ENCODE peak calls at places on chromosomes 2 and 18, in six cellular contexts. One of them, this sample, is unnamed.

GRCh38 chr2:174888646-174889271 is 116.4 kb downstream of the CHN1 start:
- DNase-seq in amniotic stem cell: no peak
- DNase-seq in GM12865: no peak
- DNase-seq in IMR-90: peak; percentile 18
- DNase-seq in AG04450: no peak
- DNase-seq in NCI-H2081: no peak
- DNase-seq in this sample: no peak

GRCh38 chr2:135791418-135792190 is 45.4 kb downstream of the LCT start:
- DNase-seq in amniotic stem cell: no peak
- DNase-seq in GM12865: no peak
- DNase-seq in IMR-90: peak; percentile 50
- DNase-seq in AG04450: no peak
- DNase-seq in NCI-H2081: no peak
- DNase-seq in this sample: peak; percentile 40

GRCh38 chr2:8893978-8894820 is 56.8 kb upstream of the KIDINS220 start:
- DNase-seq in amniotic stem cell: no peak
- DNase-seq in GM12865: no peak
- DNase-seq in IMR-90: peak; percentile 25
- DNase-seq in AG04450: no peak
- DNase-seq in NCI-H2081: peak; percentile 71
- DNase-seq in this sample: no peak

GRCh38 chr2:191995285-191995684 is 148.4 kb upstream of the CAVIN2 start:
- DNase-seq in amniotic stem cell: no peak
- DNase-seq in GM12865: no peak
- DNase-seq in IMR-90: peak; percentile 11
- DNase-seq in AG04450: no peak
- DNase-seq in NCI-H2081: no peak
- DNase-seq in this sample: no peak

GRCh38 chr2:136008205-136008865 is 22.9 kb upstream of the DARS1 start:
- DNase-seq in amniotic stem cell: no peak
- DNase-seq in GM12865: peak; percentile 45
- DNase-seq in IMR-90: no peak
- DNase-seq in AG04450: no peak
- DNase-seq in NCI-H2081: no peak
- DNase-seq in this sample: no peak

GRCh38 chr18:615773-616172 is 19.0 kb downstream of the CLUL1 start:
- DNase-seq in amniotic stem cell: no peak
- DNase-seq in GM12865: no peak
- DNase-seq in IMR-90: no peak
- DNase-seq in AG04450: no peak
- DNase-seq in NCI-H2081: no peak
- DNase-seq in this sample: no peak

GRCh38 chr2:38515155-38516074 is 87.3 kb downstream of the HNRNPLL start:
- DNase-seq in amniotic stem cell: no peak
- DNase-seq in GM12865: no peak
- DNase-seq in IMR-90: peak; percentile 59
- DNase-seq in AG04450: no peak
- DNase-seq in NCI-H2081: no peak
- DNase-seq in this sample: peak; percentile 79

GRCh38 chr18:38981382-38981781 is 1415.8 kb upstream of the CELF4 start:
- DNase-seq in amniotic stem cell: no peak
- DNase-seq in GM12865: no peak
- DNase-seq in IMR-90: no peak
- DNase-seq in AG04450: no peak
- DNase-seq in NCI-H2081: no peak
- DNase-seq in this sample: no peak

GRCh38 chr2:157440404-157441071 is 3.4 kb downstream of the CYTIP start:
- DNase-seq in amniotic stem cell: no peak
- DNase-seq in GM12865: no peak
- DNase-seq in IMR-90: no peak
- DNase-seq in AG04450: no peak
- DNase-seq in NCI-H2081: no peak
- DNase-seq in this sample: no peak

GRCh38 chr18:59059140-59059539 is 80.5 kb upstream of the SEC11C start:
- DNase-seq in amniotic stem cell: no peak
- DNase-seq in GM12865: no peak
- DNase-seq in IMR-90: no peak
- DNase-seq in AG04450: no peak
- DNase-seq in NCI-H2081: no peak
- DNase-seq in this sample: no peak

GRCh38 chr2:43149482-43150107 is 76.8 kb downstream of the ZFP36L2 start:
- DNase-seq in amniotic stem cell: no peak
- DNase-seq in GM12865: peak; percentile 69
- DNase-seq in IMR-90: no peak
- DNase-seq in AG04450: no peak
- DNase-seq in NCI-H2081: no peak
- DNase-seq in this sample: no peak

GRCh38 chr2:134727385-134727784 is 8.6 kb upstream of the TMEM163 start:
- DNase-seq in amniotic stem cell: no peak
- DNase-seq in GM12865: no peak
- DNase-seq in IMR-90: no peak
- DNase-seq in AG04450: no peak
- DNase-seq in NCI-H2081: no peak
- DNase-seq in this sample: peak; percentile 62

GRCh38 chr2:219430633-219431615 is 3.7 kb upstream of the SPEG start:
- DNase-seq in amniotic stem cell: no peak
- DNase-seq in GM12865: peak; percentile 16
- DNase-seq in IMR-90: peak; percentile 55
- DNase-seq in AG04450: no peak
- DNase-seq in NCI-H2081: no peak
- DNase-seq in this sample: peak; percentile 49

GRCh38 chr2:203361922-203362321 is 33.7 kb downstream of the ABI2 start:
- DNase-seq in amniotic stem cell: no peak
- DNase-seq in GM12865: no peak
- DNase-seq in IMR-90: peak; percentile 51
- DNase-seq in AG04450: no peak
- DNase-seq in NCI-H2081: no peak
- DNase-seq in this sample: peak; percentile 38

GRCh38 chr2:128452536-128453530 is 134.2 kb upstream of the HS6ST1 start:
- DNase-seq in amniotic stem cell: no peak
- DNase-seq in GM12865: no peak
- DNase-seq in IMR-90: no peak
- DNase-seq in AG04450: no peak
- DNase-seq in NCI-H2081: no peak
- DNase-seq in this sample: no peak

GRCh38 chr2:46171996-46172546 is 125.1 kb upstream of the EPAS1 start:
- DNase-seq in amniotic stem cell: no peak
- DNase-seq in GM12865: no peak
- DNase-seq in IMR-90: no peak
- DNase-seq in AG04450: no peak
- DNase-seq in NCI-H2081: no peak
- DNase-seq in this sample: no peak

GRCh38 chr18:64017870-64018269 is 48.0 kb downstream of the SERPINB8 start:
- DNase-seq in amniotic stem cell: peak; percentile 7
- DNase-seq in GM12865: peak; percentile 38
- DNase-seq in IMR-90: peak; percentile 13
- DNase-seq in AG04450: no peak
- DNase-seq in NCI-H2081: peak; percentile 52
- DNase-seq in this sample: peak; percentile 41

GRCh38 chr2:95380731-95381130 is 21.8 kb upstream of the FAHD2A start:
- DNase-seq in amniotic stem cell: no peak
- DNase-seq in GM12865: no peak
- DNase-seq in IMR-90: no peak
- DNase-seq in AG04450: no peak
- DNase-seq in NCI-H2081: no peak
- DNase-seq in this sample: no peak

GRCh38 chr2:38251940-38252339 is 125.1 kb downstream of the ATL2 start:
- DNase-seq in amniotic stem cell: no peak
- DNase-seq in GM12865: no peak
- DNase-seq in IMR-90: no peak
- DNase-seq in AG04450: no peak
- DNase-seq in NCI-H2081: no peak
- DNase-seq in this sample: no peak

GRCh38 chr2:15730545-15731212 is 139.0 kb downstream of the DDX1 start:
- DNase-seq in amniotic stem cell: no peak
- DNase-seq in GM12865: peak; percentile 63
- DNase-seq in IMR-90: peak; percentile 92
- DNase-seq in AG04450: peak; percentile 90
- DNase-seq in NCI-H2081: peak; percentile 33
- DNase-seq in this sample: peak; percentile 94

GRCh38 chr2:50491541-50492114 is 540.3 kb downstream of the NRXN1 start:
- DNase-seq in amniotic stem cell: no peak
- DNase-seq in GM12865: peak; percentile 43
- DNase-seq in IMR-90: peak; percentile 44
- DNase-seq in AG04450: peak; percentile 20
- DNase-seq in NCI-H2081: peak; percentile 67
- DNase-seq in this sample: peak; percentile 52

GRCh38 chr2:177422271-177422670 is 29.7 kb downstream of the AGPS start:
- DNase-seq in amniotic stem cell: no peak
- DNase-seq in GM12865: no peak
- DNase-seq in IMR-90: peak; percentile 46
- DNase-seq in AG04450: no peak
- DNase-seq in NCI-H2081: no peak
- DNase-seq in this sample: no peak

GRCh38 chr2:43132523-43133301 is 93.7 kb downstream of the ZFP36L2 start:
- DNase-seq in amniotic stem cell: no peak
- DNase-seq in GM12865: no peak
- DNase-seq in IMR-90: no peak
- DNase-seq in AG04450: no peak
- DNase-seq in NCI-H2081: no peak
- DNase-seq in this sample: no peak

GRCh38 chr2:236680461-236680860 is 110.8 kb downstream of the ACKR3 start:
- DNase-seq in amniotic stem cell: no peak
- DNase-seq in GM12865: no peak
- DNase-seq in IMR-90: no peak
- DNase-seq in AG04450: no peak
- DNase-seq in NCI-H2081: no peak
- DNase-seq in this sample: no peak

GRCh38 chr2:234273887-234274584 is 222.8 kb downstream of the ARL4C start:
- DNase-seq in amniotic stem cell: no peak
- DNase-seq in GM12865: no peak
- DNase-seq in IMR-90: no peak
- DNase-seq in AG04450: no peak
- DNase-seq in NCI-H2081: no peak
- DNase-seq in this sample: no peak

GRCh38 chr2:20444113-20444992 is 2.5 kb upstream of the RHOB start:
- DNase-seq in amniotic stem cell: no peak
- DNase-seq in GM12865: no peak
- DNase-seq in IMR-90: no peak
- DNase-seq in AG04450: no peak
- DNase-seq in NCI-H2081: no peak
- DNase-seq in this sample: peak; percentile 89

GRCh38 chr18:62327977-62328376 is 2.9 kb downstream of the TNFRSF11A start:
- DNase-seq in amniotic stem cell: no peak
- DNase-seq in GM12865: no peak
- DNase-seq in IMR-90: no peak
- DNase-seq in AG04450: no peak
- DNase-seq in NCI-H2081: no peak
- DNase-seq in this sample: no peak